ENCODE peak calls at places on chromosomes 7 and 10, in four cellular contexts. One of them, this sample, is unnamed.
A peak's percentile ranks its signal among the peaks of the same experiment; 100 is the strongest.

GRCh38 chr10:14975672-14976273 is 16.6 kb downstream of the MEIG1 start:
- DNase-seq in GM12865: no peak
- DNase-seq in B cell: no peak
- DNase-seq in cardiac muscle cell: no peak
- DNase-seq in this sample: no peak

GRCh38 chr10:114652402-114653368 is 5.4 kb downstream of the ABLIM1 start:
- DNase-seq in B cell: no peak
- DNase-seq in GM12865: no peak
- DNase-seq in cardiac muscle cell: no peak
- DNase-seq in this sample: no peak

GRCh38 chr7:36284470-36284869 is 105.2 kb upstream of the ANLN start:
- DNase-seq in GM12865: no peak
- DNase-seq in cardiac muscle cell: no peak
- DNase-seq in B cell: no peak
- DNase-seq in this sample: no peak

GRCh38 chr7:77866791-77867190 is 68.2 kb downstream of the PHTF2 start:
- DNase-seq in GM12865: no peak
- DNase-seq in cardiac muscle cell: no peak
- DNase-seq in B cell: no peak
- DNase-seq in this sample: no peak

GRCh38 chr7:69699949-69700715 is 101.9 kb downstream of the AUTS2 start:
- DNase-seq in GM12865: no peak
- DNase-seq in B cell: no peak
- DNase-seq in cardiac muscle cell: no peak
- DNase-seq in this sample: no peak

GRCh38 chr7:3272691-3273141 is 28.3 kb upstream of the SDK1 start:
- DNase-seq in B cell: no peak
- DNase-seq in GM12865: no peak
- DNase-seq in cardiac muscle cell: no peak
- DNase-seq in this sample: no peak

GRCh38 chr7:2680792-2681490 is 7.1 kb upstream of the AMZ1 start:
- DNase-seq in cardiac muscle cell: peak; percentile 72
- DNase-seq in B cell: peak; percentile 88
- DNase-seq in GM12865: peak; percentile 65
- DNase-seq in this sample: peak; percentile 88

GRCh38 chr7:116526897-116527296 is 2.1 kb downstream of the CAV1 start:
- DNase-seq in B cell: no peak
- DNase-seq in GM12865: no peak
- DNase-seq in cardiac muscle cell: no peak
- DNase-seq in this sample: peak; percentile 14

GRCh38 chr7:45389073-45389872 is 184.9 kb upstream of the ADCY1 start:
- DNase-seq in cardiac muscle cell: no peak
- DNase-seq in GM12865: no peak
- DNase-seq in B cell: no peak
- DNase-seq in this sample: no peak

GRCh38 chr10:6214612-6215011 is 11.9 kb downstream of the PFKFB3 start:
- DNase-seq in B cell: no peak
- DNase-seq in GM12865: no peak
- DNase-seq in cardiac muscle cell: no peak
- DNase-seq in this sample: no peak

GRCh38 chr10:5493698-5494097 is 5.7 kb downstream of the CALML5 start:
- DNase-seq in GM12865: no peak
- DNase-seq in B cell: no peak
- DNase-seq in cardiac muscle cell: no peak
- DNase-seq in this sample: no peak

GRCh38 chr10:44878704-44879530 is 32.2 kb upstream of the TMEM72 start:
- DNase-seq in GM12865: peak; percentile 78
- DNase-seq in B cell: peak; percentile 79
- DNase-seq in cardiac muscle cell: peak; percentile 91
- DNase-seq in this sample: peak; percentile 81

GRCh38 chr10:126732308-126732707 is 61.8 kb upstream of the C10orf90 start:
- DNase-seq in B cell: no peak
- DNase-seq in cardiac muscle cell: no peak
- DNase-seq in GM12865: no peak
- DNase-seq in this sample: no peak

GRCh38 chr7:25402528-25402927 is 174.2 kb upstream of the NPVF start:
- DNase-seq in cardiac muscle cell: no peak
- DNase-seq in B cell: no peak
- DNase-seq in GM12865: no peak
- DNase-seq in this sample: no peak

GRCh38 chr7:100506356-100506930 is 22.7 kb downstream of the NYAP1 start:
- DNase-seq in GM12865: no peak
- DNase-seq in cardiac muscle cell: no peak
- DNase-seq in B cell: no peak
- DNase-seq in this sample: no peak

GRCh38 chr7:23918856-23919255 is 208.8 kb downstream of the STK31 start:
- DNase-seq in cardiac muscle cell: no peak
- DNase-seq in GM12865: no peak
- DNase-seq in B cell: no peak
- DNase-seq in this sample: no peak

GRCh38 chr7:35701287-35701686 is 6.4 kb upstream of the HERPUD2 start:
- DNase-seq in GM12865: peak; percentile 62
- DNase-seq in cardiac muscle cell: no peak
- DNase-seq in B cell: no peak
- DNase-seq in this sample: no peak

GRCh38 chr7:120272261-120272895 is 597 bp upstream of the KCND2 start:
- DNase-seq in GM12865: peak; percentile 76
- DNase-seq in B cell: no peak
- DNase-seq in cardiac muscle cell: peak; percentile 70
- DNase-seq in this sample: peak; percentile 78

GRCh38 chr7:651032-651728 is 75.3 kb upstream of the DNAAF5 start:
- DNase-seq in cardiac muscle cell: no peak
- DNase-seq in GM12865: peak; percentile 21
- DNase-seq in B cell: no peak
- DNase-seq in this sample: no peak

GRCh38 chr7:148021507-148022045 is 569.0 kb upstream of the C7orf33 start:
- DNase-seq in GM12865: no peak
- DNase-seq in B cell: no peak
- DNase-seq in cardiac muscle cell: no peak
- DNase-seq in this sample: no peak

GRCh38 chr7:2040201-2040892 is 192.4 kb downstream of the MAD1L1 start:
- DNase-seq in cardiac muscle cell: no peak
- DNase-seq in GM12865: no peak
- DNase-seq in B cell: peak; percentile 11
- DNase-seq in this sample: no peak

This sample was measured in GM20000.